ENCODE peak calls at places on chromosomes 5 and 9, in four cellular contexts. One of them, this sample, is unnamed.

GRCh38 chr5:14090755-14091154 is 52.4 kb upstream of the TRIO start:
- DNase-seq in activated CD8-positive, alpha-beta memory T cell treated with anti-CD3 and anti-CD28 coated beads for 1 hour: no peak
- DNase-seq in EH: no peak
- DNase-seq in H54: no peak
- DNase-seq in this sample: no peak

GRCh38 chr9:114225534-114226288 is 70.4 kb downstream of the COL27A1 start:
- DNase-seq in activated CD8-positive, alpha-beta memory T cell treated with anti-CD3 and anti-CD28 coated beads for 1 hour: no peak
- DNase-seq in EH: peak
- DNase-seq in H54: peak
- DNase-seq in this sample: no peak

GRCh38 chr5:176541338-176542134 is 4.3 kb upstream of the RNF44 start:
- DNase-seq in activated CD8-positive, alpha-beta memory T cell treated with anti-CD3 and anti-CD28 coated beads for 1 hour: no peak
- DNase-seq in EH: peak
- DNase-seq in H54: no peak
- DNase-seq in this sample: peak

GRCh38 chr5:154447074-154447725 is 1.4 kb downstream of the SAP30L start:
- DNase-seq in activated CD8-positive, alpha-beta memory T cell treated with anti-CD3 and anti-CD28 coated beads for 1 hour: no peak
- DNase-seq in EH: no peak
- DNase-seq in H54: no peak
- DNase-seq in this sample: no peak

GRCh38 chr5:113378081-113378480 is 56.7 kb downstream of the TSSK1B start:
- DNase-seq in activated CD8-positive, alpha-beta memory T cell treated with anti-CD3 and anti-CD28 coated beads for 1 hour: no peak
- DNase-seq in EH: no peak
- DNase-seq in H54: no peak
- DNase-seq in this sample: no peak

GRCh38 chr9:86202338-86202882 is 57.0 kb downstream of the C9orf153 start:
- DNase-seq in activated CD8-positive, alpha-beta memory T cell treated with anti-CD3 and anti-CD28 coated beads for 1 hour: no peak
- DNase-seq in EH: peak
- DNase-seq in H54: peak
- DNase-seq in this sample: no peak

GRCh38 chr5:64229163-64229774 is 63.6 kb downstream of the RNF180 start:
- DNase-seq in activated CD8-positive, alpha-beta memory T cell treated with anti-CD3 and anti-CD28 coated beads for 1 hour: no peak
- DNase-seq in EH: peak
- DNase-seq in H54: peak
- DNase-seq in this sample: no peak

GRCh38 chr5:16693879-16694278 is 77.1 kb upstream of the RETREG1 start:
- DNase-seq in activated CD8-positive, alpha-beta memory T cell treated with anti-CD3 and anti-CD28 coated beads for 1 hour: no peak
- DNase-seq in EH: peak
- DNase-seq in H54: no peak
- DNase-seq in this sample: no peak

GRCh38 chr5:133113331-133114061 is 61.7 kb downstream of the HSPA4 start:
- DNase-seq in activated CD8-positive, alpha-beta memory T cell treated with anti-CD3 and anti-CD28 coated beads for 1 hour: no peak
- DNase-seq in EH: peak
- DNase-seq in H54: peak
- DNase-seq in this sample: no peak

GRCh38 chr9:37430841-37431597 is 8.5 kb downstream of the GRHPR start:
- DNase-seq in activated CD8-positive, alpha-beta memory T cell treated with anti-CD3 and anti-CD28 coated beads for 1 hour: no peak
- DNase-seq in EH: no peak
- DNase-seq in H54: no peak
- DNase-seq in this sample: no peak

GRCh38 chr5:178460598-178461425 is 129.4 kb downstream of the COL23A1 start:
- DNase-seq in activated CD8-positive, alpha-beta memory T cell treated with anti-CD3 and anti-CD28 coated beads for 1 hour: no peak
- DNase-seq in EH: no peak
- DNase-seq in H54: peak
- DNase-seq in this sample: peak

GRCh38 chr5:59116231-59116900 is 533.5 kb downstream of the RAB3C start:
- DNase-seq in activated CD8-positive, alpha-beta memory T cell treated with anti-CD3 and anti-CD28 coated beads for 1 hour: no peak
- DNase-seq in EH: peak
- DNase-seq in H54: no peak
- DNase-seq in this sample: no peak

GRCh38 chr5:125481506-125482455 is 735.3 kb upstream of the ZNF608 start:
- DNase-seq in activated CD8-positive, alpha-beta memory T cell treated with anti-CD3 and anti-CD28 coated beads for 1 hour: no peak
- DNase-seq in EH: no peak
- DNase-seq in H54: no peak
- DNase-seq in this sample: no peak

GRCh38 chr5:37247496-37247895 is 1.7 kb downstream of the CPLANE1 start:
- DNase-seq in activated CD8-positive, alpha-beta memory T cell treated with anti-CD3 and anti-CD28 coated beads for 1 hour: no peak
- DNase-seq in EH: no peak
- DNase-seq in H54: no peak
- DNase-seq in this sample: no peak

GRCh38 chr9:99162759-99163364 is 57.9 kb downstream of the TGFBR1 start:
- DNase-seq in activated CD8-positive, alpha-beta memory T cell treated with anti-CD3 and anti-CD28 coated beads for 1 hour: no peak
- DNase-seq in EH: peak
- DNase-seq in H54: no peak
- DNase-seq in this sample: no peak

GRCh38 chr5:176658007-176658599 is 10.8 kb downstream of the TSPAN17 start:
- DNase-seq in activated CD8-positive, alpha-beta memory T cell treated with anti-CD3 and anti-CD28 coated beads for 1 hour: no peak
- DNase-seq in EH: peak
- DNase-seq in H54: peak
- DNase-seq in this sample: peak

GRCh38 chr9:89712285-89712684 is 107.5 kb downstream of the GADD45G start:
- DNase-seq in activated CD8-positive, alpha-beta memory T cell treated with anti-CD3 and anti-CD28 coated beads for 1 hour: no peak
- DNase-seq in EH: no peak
- DNase-seq in H54: no peak
- DNase-seq in this sample: no peak

GRCh38 chr5:56440871-56441740 is 208.0 kb upstream of the ANKRD55 start:
- DNase-seq in activated CD8-positive, alpha-beta memory T cell treated with anti-CD3 and anti-CD28 coated beads for 1 hour: no peak
- DNase-seq in EH: peak
- DNase-seq in H54: no peak
- DNase-seq in this sample: no peak

GRCh38 chr9:37002036-37002412 is 32.0 kb downstream of the PAX5 start:
- DNase-seq in activated CD8-positive, alpha-beta memory T cell treated with anti-CD3 and anti-CD28 coated beads for 1 hour: no peak
- DNase-seq in EH: no peak
- DNase-seq in H54: no peak
- DNase-seq in this sample: no peak

GRCh38 chr5:17167171-17167891 is 50.1 kb upstream of the BASP1 start:
- DNase-seq in activated CD8-positive, alpha-beta memory T cell treated with anti-CD3 and anti-CD28 coated beads for 1 hour: no peak
- DNase-seq in EH: no peak
- DNase-seq in H54: no peak
- DNase-seq in this sample: no peak

GRCh38 chr5:64826541-64826940 is 57.8 kb downstream of the CWC27 start:
- DNase-seq in activated CD8-positive, alpha-beta memory T cell treated with anti-CD3 and anti-CD28 coated beads for 1 hour: no peak
- DNase-seq in EH: no peak
- DNase-seq in H54: no peak
- DNase-seq in this sample: no peak

GRCh38 chr5:112653638-112654037 is 84.0 kb upstream of the APC start:
- DNase-seq in activated CD8-positive, alpha-beta memory T cell treated with anti-CD3 and anti-CD28 coated beads for 1 hour: no peak
- DNase-seq in EH: peak
- DNase-seq in H54: no peak
- DNase-seq in this sample: no peak

GRCh38 chr5:152247850-152248385 is 157.2 kb downstream of the NMUR2 start:
- DNase-seq in activated CD8-positive, alpha-beta memory T cell treated with anti-CD3 and anti-CD28 coated beads for 1 hour: no peak
- DNase-seq in EH: no peak
- DNase-seq in H54: no peak
- DNase-seq in this sample: no peak

GRCh38 chr9:127318651-127319167 is 54.1 kb downstream of the GARNL3 start:
- DNase-seq in activated CD8-positive, alpha-beta memory T cell treated with anti-CD3 and anti-CD28 coated beads for 1 hour: no peak
- DNase-seq in EH: peak
- DNase-seq in H54: peak
- DNase-seq in this sample: no peak

GRCh38 chr5:94218374-94218773 is 400.0 kb downstream of the KIAA0825 start:
- DNase-seq in activated CD8-positive, alpha-beta memory T cell treated with anti-CD3 and anti-CD28 coated beads for 1 hour: no peak
- DNase-seq in EH: peak
- DNase-seq in H54: peak
- DNase-seq in this sample: no peak

GRCh38 chr5:141389153-141390042 is 1.9 kb downstream of the PCDHGB4 start:
- DNase-seq in activated CD8-positive, alpha-beta memory T cell treated with anti-CD3 and anti-CD28 coated beads for 1 hour: no peak
- DNase-seq in EH: no peak
- DNase-seq in H54: no peak
- DNase-seq in this sample: no peak

GRCh38 chr9:133119461-133120342 is 1.3 kb downstream of the RALGDS start:
- DNase-seq in activated CD8-positive, alpha-beta memory T cell treated with anti-CD3 and anti-CD28 coated beads for 1 hour: no peak
- DNase-seq in EH: peak
- DNase-seq in H54: no peak
- DNase-seq in this sample: no peak